ENCODE peak calls at places on chromosome 7, in nine cellular contexts. G, F, W, I, J, E, D, Z and C are unnamed samples.

GRCh38 chr7:81833401-81833800 is 63.6 kb upstream of the HGF start:
- DNase-seq in G (peak; percentile 29), F (peak; percentile 2), W (no peak), I (no peak), J (no peak), E (no peak), D (no peak), Z (no peak), C (peak; percentile 27)

GRCh38 chr7:70016044-70016770 is 417.9 kb downstream of the AUTS2 start:
- DNase-seq in G (peak; percentile 42), F (peak; percentile 61), W (peak; percentile 35), I (no peak), J (no peak), E (no peak), D (no peak), Z (no peak), C (peak; percentile 15)

GRCh38 chr7:114660007-114660406 is 245.4 kb downstream of the FOXP2 start:
- DNase-seq in G (no peak), F (no peak), W (no peak), I (no peak), J (no peak), E (no peak), D (no peak), Z (no peak), C (no peak)

GRCh38 chr7:155951554-155952158 is 139.4 kb upstream of the SHH start:
- DNase-seq in G (peak; percentile 93), F (peak; percentile 94), W (peak; percentile 100), I (no peak), J (no peak), E (no peak), D (no peak), Z (no peak), C (peak; percentile 70)

GRCh38 chr7:87370660-87371180 is 25.3 kb downstream of the CROT start:
- DNase-seq in G (peak; percentile 24), F (peak; percentile 84), W (no peak), I (peak; percentile 8), J (no peak), E (no peak), D (no peak), Z (no peak), C (no peak)

GRCh38 chr7:120156476-120156875 is 116.5 kb upstream of the KCND2 start:
- DNase-seq in G (no peak), F (no peak), W (no peak), I (no peak), J (no peak), E (no peak), D (no peak), Z (no peak), C (no peak)

GRCh38 chr7:68529221-68529620 is 1069.1 kb upstream of the AUTS2 start:
- DNase-seq in G (no peak), F (no peak), W (no peak), I (no peak), J (no peak), E (no peak), D (no peak), Z (no peak), C (no peak)

GRCh38 chr7:68904635-68905034 is 693.6 kb upstream of the AUTS2 start:
- DNase-seq in G (no peak), F (no peak), W (no peak), I (no peak), J (no peak), E (no peak), D (no peak), Z (no peak), C (no peak)

GRCh38 chr7:112204776-112205347 is 1.3 kb downstream of the DOCK4 start:
- DNase-seq in G (peak; percentile 22), F (peak; percentile 31), W (no peak), I (no peak), J (no peak), E (no peak), D (no peak), Z (no peak), C (no peak)

GRCh38 chr7:6443372-6443941 is 4.3 kb downstream of the DAGLB start:
- DNase-seq in G (peak; percentile 88), F (peak; percentile 80), W (peak; percentile 93), I (peak; percentile 97), J (no peak), E (no peak), D (no peak), Z (no peak), C (peak; percentile 82)

GRCh38 chr7:6444516-6445269 is 3.1 kb downstream of the DAGLB start:
- DNase-seq in G (no peak), F (no peak), W (no peak), I (no peak), J (no peak), E (no peak), D (no peak), Z (no peak), C (no peak)

GRCh38 chr7:6447589-6448210 is at the start of gene DAGLB:
- DNase-seq in G (peak; percentile 90), F (peak; percentile 91), W (peak; percentile 85), I (peak; percentile 87), J (peak; percentile 86), E (peak; percentile 98), D (peak; percentile 95), Z (peak; percentile 97), C (peak; percentile 77)

GRCh38 chr7:6448943-6449543 is 1.3 kb upstream of the DAGLB start:
- DNase-seq in G (no peak), F (no peak), W (no peak), I (no peak), J (no peak), E (no peak), D (no peak), Z (no peak), C (no peak)

DNA sequence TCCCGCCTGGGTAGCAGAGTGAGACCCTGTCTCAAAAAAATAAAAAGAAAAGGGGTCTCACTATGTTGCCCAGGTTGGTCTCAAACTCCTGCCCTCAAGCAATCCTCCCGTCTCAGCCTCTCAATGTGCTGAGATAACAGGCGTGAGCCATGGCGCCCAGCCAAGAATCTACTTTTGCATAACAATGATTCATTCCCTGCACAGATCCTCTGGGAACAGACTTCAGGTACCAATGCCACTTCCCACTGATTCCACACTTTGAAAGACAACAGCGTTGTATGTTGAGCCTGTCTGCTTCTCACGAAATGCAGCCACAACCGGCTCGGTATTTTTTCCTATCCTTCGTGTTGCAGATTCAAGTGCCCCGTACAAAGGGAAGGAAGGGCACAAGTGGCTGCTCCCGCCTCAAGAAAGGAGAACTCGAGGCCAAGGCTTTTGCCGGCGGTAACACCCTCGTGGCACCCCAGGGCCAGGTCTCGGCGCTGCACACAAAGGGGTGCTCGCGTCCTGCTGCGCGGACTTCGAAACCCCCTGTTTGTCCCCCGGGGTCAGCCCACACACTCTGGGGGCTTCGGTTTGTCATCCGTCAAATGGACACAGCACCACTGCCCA is 671 bp downstream of the DAGLB start:
- DNase-seq in G (peak; percentile 79), F (peak; percentile 76), W (peak; percentile 88), I (peak; percentile 85), J (peak; percentile 66), E (peak; percentile 42), D (no peak), Z (peak; percentile 15), C (peak; percentile 68)
- TF ChIP-seq CTCF in G (no peak), F (no peak), W (no peak), I (no peak), J (no peak), E (no peak), D (no peak), Z (no peak), C (no peak)

DNA sequence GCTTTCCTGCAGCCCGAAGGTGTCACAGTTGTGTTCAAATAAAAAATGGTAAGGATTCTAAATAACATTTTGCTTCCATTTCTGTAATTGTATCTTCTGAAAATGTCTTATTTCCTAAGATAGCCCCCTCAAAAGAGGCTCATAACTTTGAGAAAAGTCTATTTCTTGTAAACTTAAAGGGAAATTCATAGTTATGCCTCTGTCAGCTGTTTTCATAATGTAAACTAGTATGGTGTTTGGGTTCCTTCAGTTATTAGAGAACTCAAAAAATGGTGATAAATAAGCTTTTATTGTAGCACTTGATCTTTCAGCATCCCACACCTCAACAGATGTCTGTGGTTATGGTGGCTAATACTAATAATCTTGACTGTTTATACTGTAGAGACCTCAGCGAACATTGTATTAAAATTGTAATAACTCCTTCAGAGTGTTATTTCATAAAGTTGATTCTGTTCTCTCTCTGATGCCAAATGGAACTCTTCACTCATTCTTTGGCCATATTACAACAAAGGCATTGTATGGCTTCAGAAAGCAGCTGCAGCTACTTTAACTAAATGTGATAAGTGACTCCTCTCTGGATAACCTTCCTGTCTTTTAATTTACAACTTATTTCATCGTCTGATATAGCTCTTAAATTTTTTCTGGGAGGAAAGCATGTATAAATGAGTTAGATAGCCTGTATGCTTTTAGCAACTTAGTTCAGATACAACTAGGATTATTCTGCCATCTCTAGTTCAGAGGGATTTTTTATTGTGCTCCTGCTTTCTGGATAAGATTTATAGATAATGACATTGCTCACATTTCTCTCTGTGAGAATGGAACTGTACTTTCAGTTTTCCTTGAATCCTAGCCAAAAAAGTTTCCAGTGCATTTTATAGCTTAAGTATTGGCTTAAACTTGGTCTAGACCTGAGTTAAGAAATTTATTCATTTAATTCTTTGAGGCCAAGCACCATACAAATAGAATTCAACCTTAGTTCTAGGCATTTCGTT is 57.4 kb downstream of the KLHDC10 start:
- DNase-seq in G (peak; percentile 53), F (peak; percentile 52), W (no peak), I (peak; percentile 28), J (no peak), E (no peak), D (no peak), Z (no peak), C (no peak)
- TF ChIP-seq CTCF in G (no peak), F (no peak), W (no peak), I (no peak), J (no peak), E (no peak), D (no peak), Z (no peak), C (no peak)

DNA sequence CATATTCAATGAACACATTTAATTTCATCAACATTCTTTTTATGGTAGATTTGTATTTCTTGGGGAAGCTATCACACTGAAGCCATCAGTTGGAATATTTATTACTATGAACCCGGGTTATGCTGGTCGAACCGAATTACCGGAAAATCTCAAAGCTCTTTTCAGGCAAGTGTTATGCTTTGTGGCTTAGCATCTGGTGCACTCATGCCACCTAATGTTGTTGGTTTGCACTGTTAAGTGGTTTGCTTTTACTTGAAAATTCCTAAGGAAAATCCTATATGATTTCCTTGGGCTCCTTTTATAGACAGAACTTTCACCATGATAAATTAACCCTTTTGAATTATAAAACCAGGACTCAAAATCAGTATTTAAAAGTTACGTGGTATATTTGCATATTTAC is 147.9 kb downstream of the DNAH11 start:
- DNase-seq in G (peak; percentile 0), F (peak; percentile 13), W (no peak), I (no peak), J (no peak), E (no peak), D (no peak), Z (no peak), C (no peak)
- TF ChIP-seq CTCF in G (no peak), F (peak; percentile 21), W (peak; percentile 49), I (no peak), J (no peak), E (no peak), D (no peak), Z (no peak), C (peak; percentile 22)

GRCh38 chr7:33904680-33905388 is 505 bp upstream of the BMPER start:
- DNase-seq in G (peak; percentile 25), F (peak; percentile 44), W (no peak), I (peak; percentile 53), J (peak; percentile 48), E (peak; percentile 45), D (peak; percentile 45), Z (peak; percentile 25), C (no peak)
- TF ChIP-seq CTCF in G (peak; percentile 17), F (no peak), W (no peak), I (peak; percentile 60), J (no peak), E (no peak), D (peak; percentile 34), Z (peak; percentile 27), C (peak; percentile 19)

GRCh38 chr7:1883834-1884582 is 213.9 kb downstream of the ELFN1 start:
- DNase-seq in G (no peak), F (no peak), W (no peak), I (no peak), J (peak; percentile 18), E (peak; percentile 36), D (no peak), Z (no peak), C (no peak)
- TF ChIP-seq CTCF in G (peak; percentile 8), F (no peak), W (no peak), I (peak; percentile 58), J (no peak), E (no peak), D (no peak), Z (no peak), C (no peak)